ENCODE peak calls at places on chromosomes 11 and 22, in six cellular contexts. K is PC-3, G is GM23248, W is HepG2, F is H1, C is HCT116. P is an unnamed sample. For H3K4me1, the result is how much of the 10 kb centered on the place peaks cover.

GRCh38 chr11:64763804-64764611 is 4.2 kb upstream of the PYGM start:
- DNase-seq in F (no peak), G (no peak), C (no peak), K (no peak), W (no peak), P (no peak)

GRCh38 chr11:66880484-66881211 is 23.8 kb downstream of the LRFN4 start:
- DNase-seq in W (no peak), G (no peak), K (peak), C (no peak), F (no peak), P (no peak)

GRCh38 chr11:601573-602245 is 14.0 kb downstream of the IRF7 start:
- DNase-seq in W (no peak), K (no peak), F (no peak), G (no peak), C (no peak), P (no peak)

GRCh38 chr11:66367561-66368312 is 3.8 kb downstream of the SLC29A2 start:
- DNase-seq in F (no peak), K (no peak), W (no peak), C (no peak), G (no peak), P (no peak)

GRCh38 chr22:26023104-26023775 is 146.0 kb upstream of the SEZ6L start:
- DNase-seq in K (no peak), F (no peak), G (no peak), W (no peak), C (no peak), P (no peak)

GRCh38 chr11:74777038-74777437 is 28.4 kb downstream of the RNF169 start:
- DNase-seq in K (no peak), F (no peak), C (no peak), G (no peak), W (no peak), P (no peak)

GRCh38 chr11:45392621-45393183 is 106.6 kb upstream of the SYT13 start:
- DNase-seq in C (no peak), G (no peak), F (no peak), K (no peak), W (no peak), P (no peak)

GRCh38 chr11:10317281-10317755 is 12.4 kb downstream of the ADM start:
- DNase-seq in F (no peak), C (no peak), K (no peak), G (no peak), W (no peak), P (peak)

GRCh38 chr11:12606597-12606996 is 67.6 kb upstream of the TEAD1 start:
- DNase-seq in W (no peak), G (peak), K (peak), C (no peak), F (no peak), P (peak)

GRCh38 chr11:64229090-64229958 is 1.0 kb upstream of the DNAJC4 start:
- DNase-seq in G (no peak), C (no peak), W (no peak), K (no peak), F (no peak), P (no peak)

GRCh38 chr11:47453365-47453764 is 4.4 kb upstream of the RAPSN start:
- DNase-seq in C (no peak), F (no peak), K (no peak), W (no peak), G (no peak), P (no peak)

GRCh38 chr11:61750631-61751273 is 1.7 kb upstream of the MYRF start:
- DNase-seq in W (no peak), K (no peak), C (no peak), F (no peak), G (no peak), P (no peak)

GRCh38 chr11:62398011-62398994 is 20.5 kb upstream of the SCGB1A1 start:
- DNase-seq in C (no peak), G (peak), F (no peak), K (no peak), W (peak), P (peak)

GRCh38 chr11:118202599-118203422 is 22.0 kb downstream of the JAML start:
- DNase-seq in F (no peak), K (no peak), W (peak), C (no peak), G (no peak), P (no peak)

GRCh38 chr11:88414981-88415391 is 77.5 kb upstream of the CTSC start:
- DNase-seq in C (no peak), G (no peak), W (no peak), F (no peak), K (peak), P (no peak)

GRCh38 chr11:38446336-38446735 is 1848.3 kb upstream of the RAG2 start:
- DNase-seq in C (no peak), F (no peak), G (no peak), W (no peak), K (peak), P (peak)

GRCh38 chr22:38748487-38749136 is 7.2 kb downstream of the SUN2 start:
- DNase-seq in C (no peak), F (no peak), W (no peak), G (no peak), K (no peak), P (no peak)

GRCh38 chr11:57491371-57492061 is 24.0 kb downstream of the SLC43A1 start:
- DNase-seq in K (no peak), F (peak), C (no peak), G (peak), W (peak), P (peak)

GRCh38 chr11:32581556-32581955 is 2.1 kb upstream of the EIF3M start:
- DNase-seq in W (no peak), K (peak), C (no peak), G (no peak), F (no peak), P (no peak)

DNA sequence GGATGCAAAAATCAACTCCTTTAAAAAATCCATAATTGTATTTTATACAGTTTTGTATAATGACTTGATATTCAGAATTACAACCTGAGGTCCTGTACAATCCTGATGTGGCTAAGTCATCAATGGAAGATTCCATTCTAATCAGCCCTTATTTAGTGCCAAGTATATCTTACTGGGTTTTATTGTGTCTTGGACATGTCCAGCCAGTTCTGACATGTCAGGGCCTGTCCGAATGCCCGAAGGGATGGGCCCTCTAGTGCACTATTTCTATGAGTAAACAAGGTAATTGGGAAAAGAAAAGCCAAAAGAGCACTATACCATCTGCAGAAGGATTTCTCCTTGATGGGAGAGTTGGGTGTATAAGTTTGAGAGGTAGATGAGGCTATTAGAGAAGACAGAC is 412.9 kb downstream of the METTL15 start:
- DNase-seq in W (no peak), F (no peak), K (no peak), G (no peak), C (no peak), P (no peak)
- H3K9ac ChIP-seq in W (no peak), F (no peak), K (no peak), G (no peak), C (no peak), P (no peak)

GRCh38 chr11:2138075-2138435 is 1.1 kb downstream of the IGF2 start:
- DNase-seq in C (no peak), G (no peak), F (no peak), W (no peak), K (no peak), P (no peak)

GRCh38 chr11:2138436-2139117 is 612 bp downstream of the IGF2 start:
- DNase-seq in W (no peak), C (no peak), G (peak), F (no peak), K (no peak), P (no peak)

GRCh38 chr11:2136952-2137201 is 2.3 kb downstream of the IGF2 start:
- DNase-seq in C (no peak), G (no peak), F (no peak), W (no peak), K (no peak), P (no peak)

GRCh38 chr11:2136209-2136951 is 2.8 kb downstream of the IGF2 start:
- DNase-seq in K (no peak), C (no peak), W (no peak), F (no peak), G (no peak), P (no peak)

DNA sequence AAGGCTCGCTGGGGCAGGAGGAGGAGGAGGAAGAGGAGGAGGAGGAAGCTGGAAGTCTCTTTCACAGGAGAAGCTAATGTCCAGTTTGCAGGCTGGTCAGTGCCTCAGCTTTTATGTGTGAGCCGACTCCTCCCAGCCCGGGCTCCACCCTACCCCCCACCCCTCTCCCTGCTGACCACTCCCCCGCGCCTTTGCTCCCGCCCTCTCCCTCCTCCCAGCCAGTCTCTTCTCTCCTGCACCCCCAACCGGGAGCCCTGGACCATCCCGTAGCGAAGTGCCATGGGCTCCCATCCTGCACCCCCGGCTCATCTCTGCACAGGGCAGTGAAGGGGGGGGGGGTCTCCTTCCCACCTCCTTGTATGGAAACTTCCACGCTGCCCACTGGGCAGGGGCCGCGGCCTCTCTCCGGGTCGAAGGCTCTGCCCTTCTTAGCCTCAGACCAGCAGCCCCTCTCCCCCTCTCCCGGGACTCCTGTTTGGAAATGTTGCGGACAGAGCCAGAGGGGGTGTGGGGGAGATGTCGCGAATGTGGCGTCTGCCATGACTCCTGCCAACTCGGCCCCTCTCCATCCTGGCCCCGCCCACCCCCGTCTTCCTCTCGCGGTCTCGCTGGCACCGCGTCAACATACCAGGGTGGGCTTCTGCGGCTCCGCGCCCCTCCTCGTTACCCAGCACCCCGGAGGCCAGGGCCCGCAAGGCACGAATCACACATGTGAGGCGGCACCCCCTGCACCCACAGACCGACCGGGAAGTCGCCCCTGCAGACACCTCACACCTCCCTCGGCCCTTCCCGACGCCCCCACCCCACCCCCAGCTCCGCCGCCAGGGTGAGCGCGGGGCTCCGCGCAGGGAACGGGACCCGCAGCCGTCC is 1.8 kb downstream of the IGF2 start:
- DNase-seq in K (peak), C (peak), G (peak), F (peak), W (peak), P (peak)
- TF ChIP-seq EZH2 in K (no peak), C (no peak), G (peak), F (peak), W (no peak), P (peak)

GRCh38 chr22:35305525-35306070 is 5.9 kb downstream of the TOM1 start:
- DNase-seq in K (no peak), F (no peak), G (no peak), C (no peak), W (no peak), P (no peak)
- H3K4me1 ChIP-seq in K (under half), F (under half), G (under half), C (under half), W (half or more), P (under half)

DNA sequence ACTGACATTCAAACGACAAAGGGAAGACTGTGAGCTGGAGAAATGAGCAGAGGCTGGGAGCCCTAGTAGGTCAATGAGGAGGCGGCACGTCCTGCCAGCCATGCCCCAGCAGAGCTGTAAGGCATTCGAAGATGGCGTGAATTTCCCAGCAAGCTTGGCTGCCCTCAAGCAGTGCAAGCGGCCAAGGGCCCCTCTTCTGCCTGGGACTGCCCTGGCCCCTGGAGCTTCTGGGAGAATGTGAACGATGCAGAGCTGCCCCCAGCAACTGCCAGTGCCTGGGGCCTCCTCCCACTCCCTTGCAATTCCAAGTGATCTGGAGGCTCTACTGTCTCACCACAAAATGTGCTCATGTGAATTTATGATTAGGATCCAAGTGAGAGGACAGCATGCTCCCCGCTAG is 4.3 kb downstream of the PPM1F start:
- DNase-seq in K (no peak), C (no peak), W (no peak), G (no peak), F (no peak), P (no peak)
- H3K9ac ChIP-seq in K (no peak), C (no peak), W (no peak), G (no peak), F (no peak), P (no peak)

GRCh38 chr11:123428221-123428631 is 1.8 kb upstream of the GRAMD1B start:
- DNase-seq in K (no peak), F (no peak), W (no peak), C (no peak), G (peak), P (no peak)

GRCh38 chr11:123429336-123429735 is 733 bp upstream of the GRAMD1B start:
- DNase-seq in G (peak), F (no peak), K (peak), C (no peak), W (no peak), P (no peak)

GRCh38 chr11:123429851-123430735 is at the start of gene GRAMD1B:
- DNase-seq in C (no peak), F (peak), K (peak), G (peak), W (no peak), P (peak)

GRCh38 chr11:123431619-123432018 is 1.6 kb downstream of the GRAMD1B start:
- DNase-seq in F (no peak), W (no peak), G (peak), K (peak), C (no peak), P (no peak)

DNA sequence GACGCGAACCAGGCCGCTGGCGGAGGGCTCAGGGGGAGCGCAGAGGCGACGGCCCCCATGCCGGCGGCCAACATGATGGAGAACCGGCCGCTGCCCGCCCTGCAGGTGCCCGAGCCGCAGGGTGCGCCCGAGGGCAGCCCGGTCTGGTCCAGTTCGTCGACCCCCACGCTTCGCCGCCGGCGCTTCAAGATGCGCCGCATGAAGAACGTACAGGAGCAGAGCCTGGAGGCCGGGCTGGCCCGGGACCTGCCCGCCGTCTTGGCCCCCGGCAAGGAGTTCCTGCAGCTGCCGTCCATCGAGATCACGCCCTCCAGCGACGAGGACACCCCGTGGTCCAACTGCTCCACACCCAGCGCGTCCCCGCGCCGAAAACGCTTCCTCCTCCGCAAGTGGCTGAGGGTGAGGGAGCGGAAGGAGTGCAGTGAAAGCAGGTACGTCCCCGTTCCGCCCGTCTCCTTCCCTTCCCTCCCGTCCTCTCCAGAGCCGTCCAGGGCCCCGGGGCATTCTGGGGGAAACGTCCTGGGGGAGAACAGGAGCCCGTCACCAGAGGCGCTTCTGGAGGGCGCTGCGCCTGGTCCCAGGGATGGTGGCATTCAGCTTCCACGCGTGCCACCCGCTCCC is 777 bp downstream of the GRAMD1B start:
- DNase-seq in W (no peak), C (no peak), F (peak), K (peak), G (peak), P (peak)
- TF ChIP-seq EZH2 in W (no peak), C (no peak), F (no peak), K (no peak), G (no peak), P (no peak)

GRCh38 chr11:94781822-94782221 is 13.7 kb downstream of the AMOTL1 start:
- DNase-seq in C (no peak), F (no peak), K (no peak), G (peak), W (no peak), P (peak)

GRCh38 chr11:94785509-94785908 is 17.4 kb downstream of the AMOTL1 start:
- DNase-seq in C (no peak), G (no peak), F (no peak), K (no peak), W (no peak), P (no peak)

GRCh38 chr11:94780432-94780831 is 12.3 kb downstream of the AMOTL1 start:
- DNase-seq in K (no peak), F (no peak), G (no peak), W (no peak), C (no peak), P (no peak)

GRCh38 chr11:94784884-94785283 is 16.7 kb downstream of the AMOTL1 start:
- DNase-seq in F (no peak), K (no peak), C (no peak), W (no peak), G (no peak), P (no peak)

GRCh38 chr11:94782446-94782845 is 14.3 kb downstream of the AMOTL1 start:
- DNase-seq in G (peak), C (no peak), K (no peak), W (no peak), F (no peak), P (no peak)
- H3K4me1 ChIP-seq in G (half or more), C (under half), K (under half), W (under half), F (under half), P (under half)